ENCODE peak calls at places on chromosome 9, in five cellular contexts. P, K, A, Y and D are unnamed samples.

GRCh38 chr9:35690447-35691324 is 961 bp upstream of the TPM2 start:
- DNase-seq in P (peak; percentile 71), K (peak; percentile 91), A (peak; percentile 88), Y (peak; percentile 87), D (no peak)

GRCh38 chr9:89351584-89351983 is 33.3 kb downstream of the SECISBP2 start:
- DNase-seq in P (no peak), K (no peak), A (no peak), Y (no peak), D (no peak)

GRCh38 chr9:112629890-112630485 is 87.9 kb downstream of the INIP start:
- DNase-seq in P (no peak), K (no peak), A (peak; percentile 73), Y (no peak), D (no peak)

GRCh38 chr9:116154976-116155699 is 1.5 kb downstream of the PAPPA start:
- DNase-seq in P (no peak), K (peak; percentile 51), A (peak; percentile 56), Y (no peak), D (no peak)

GRCh38 chr9:127388037-127388855 is 8.7 kb upstream of the SLC2A8 start:
- DNase-seq in P (peak; percentile 58), K (peak; percentile 60), A (no peak), Y (no peak), D (peak; percentile 93)

GRCh38 chr9:113803811-113804589 is 72.1 kb upstream of the ZNF618 start:
- DNase-seq in P (no peak), K (no peak), A (no peak), Y (no peak), D (no peak)

GRCh38 chr9:127444283-127444920 is 6.8 kb downstream of the RPL12 start:
- DNase-seq in P (no peak), K (no peak), A (peak; percentile 63), Y (no peak), D (no peak)

GRCh38 chr9:69465473-69465872 is 140.5 kb downstream of the ENTREP1 start:
- DNase-seq in P (peak; percentile 13), K (peak; percentile 32), A (no peak), Y (no peak), D (no peak)

GRCh38 chr9:14993061-14993800 is 83.0 kb upstream of the FREM1 start:
- DNase-seq in P (peak; percentile 88), K (peak; percentile 89), A (peak; percentile 98), Y (peak; percentile 89), D (no peak)

GRCh38 chr9:73173526-73174411 is 22.1 kb downstream of the ANXA1 start:
- DNase-seq in P (no peak), K (no peak), A (no peak), Y (no peak), D (no peak)

GRCh38 chr9:68637020-68637419 is 68.0 kb upstream of the PIP5K1B start:
- DNase-seq in P (peak; percentile 2), K (no peak), A (no peak), Y (no peak), D (no peak)

GRCh38 chr9:88387035-88387732 is 1.1 kb upstream of the SPIN1 start:
- DNase-seq in P (peak; percentile 64), K (peak; percentile 26), A (no peak), Y (no peak), D (no peak)

GRCh38 chr9:137556069-137556838 is 4.6 kb downstream of the MRPL41 start:
- DNase-seq in P (no peak), K (no peak), A (no peak), Y (no peak), D (no peak)

GRCh38 chr9:94644543-94644942 is 5.2 kb upstream of the FBP1 start:
- DNase-seq in P (no peak), K (no peak), A (no peak), Y (no peak), D (no peak)

GRCh38 chr9:92882276-92882675 is 4.4 kb upstream of the ZNF484 start:
- DNase-seq in P (no peak), K (no peak), A (no peak), Y (no peak), D (no peak)

GRCh38 chr9:91273853-91274552 is 87.7 kb downstream of the AUH start:
- DNase-seq in P (no peak), K (no peak), A (no peak), Y (no peak), D (no peak)

GRCh38 chr9:33718987-33719386 is 76.4 kb upstream of the PRSS3 start:
- DNase-seq in P (peak; percentile 45), K (no peak), A (no peak), Y (no peak), D (no peak)

GRCh38 chr9:126095546-126096190 is 231.0 kb upstream of the MVB12B start:
- DNase-seq in P (no peak), K (no peak), A (no peak), Y (no peak), D (no peak)

GRCh38 chr9:111036946-111037743 is 1.1 kb downstream of the LPAR1 start:
- DNase-seq in P (no peak), K (no peak), A (no peak), Y (no peak), D (no peak)

GRCh38 chr9:127654619-127655018 is 42.5 kb downstream of the STXBP1 start:
- DNase-seq in P (no peak), K (no peak), A (no peak), Y (no peak), D (no peak)

GRCh38 chr9:75903785-75904360 is 13.4 kb downstream of the PCSK5 start:
- DNase-seq in P (no peak), K (peak; percentile 24), A (no peak), Y (no peak), D (no peak)

GRCh38 chr9:120755044-120755443 is 38.2 kb downstream of the FBXW2 start:
- DNase-seq in P (no peak), K (no peak), A (no peak), Y (no peak), D (no peak)

GRCh38 chr9:83708515-83709158 is 879 bp upstream of the UBQLN1 start:
- DNase-seq in P (peak; percentile 84), K (peak; percentile 62), A (peak; percentile 78), Y (peak; percentile 90), D (no peak)

GRCh38 chr9:101366038-101366756 is 18.6 kb downstream of the BAAT start:
- DNase-seq in P (no peak), K (no peak), A (no peak), Y (no peak), D (no peak)

GRCh38 chr9:23741304-23741800 is 84.7 kb downstream of the ELAVL2 start:
- DNase-seq in P (no peak), K (no peak), A (no peak), Y (no peak), D (no peak)

GRCh38 chr9:86519216-86519615 is 165.0 kb upstream of the TUT7 start:
- DNase-seq in P (no peak), K (no peak), A (no peak), Y (no peak), D (no peak)

GRCh38 chr9:120713257-120714087 is 798 bp downstream of the MEGF9 start:
- DNase-seq in P (peak; percentile 16), K (peak; percentile 39), A (peak; percentile 71), Y (no peak), D (no peak)

GRCh38 chr9:90099262-90099982 is 494.6 kb downstream of the GADD45G start:
- DNase-seq in P (peak; percentile 31), K (no peak), A (no peak), Y (no peak), D (no peak)

GRCh38 chr9:128296340-128297220 is 20.5 kb downstream of the SWI5 start:
- DNase-seq in P (no peak), K (no peak), A (no peak), Y (no peak), D (no peak)

GRCh38 chr9:129319938-129320481 is 141.9 kb upstream of the IER5L start:
- DNase-seq in P (no peak), K (peak; percentile 37), A (peak; percentile 46), Y (peak; percentile 55), D (no peak)

GRCh38 chr9:11946521-11946920 is 746.7 kb upstream of the TYRP1 start:
- DNase-seq in P (no peak), K (no peak), A (no peak), Y (no peak), D (no peak)

GRCh38 chr9:32524558-32525461 is 1.2 kb downstream of the RIGI start:
- DNase-seq in P (peak; percentile 83), K (no peak), A (peak; percentile 75), Y (no peak), D (no peak)

DNA sequence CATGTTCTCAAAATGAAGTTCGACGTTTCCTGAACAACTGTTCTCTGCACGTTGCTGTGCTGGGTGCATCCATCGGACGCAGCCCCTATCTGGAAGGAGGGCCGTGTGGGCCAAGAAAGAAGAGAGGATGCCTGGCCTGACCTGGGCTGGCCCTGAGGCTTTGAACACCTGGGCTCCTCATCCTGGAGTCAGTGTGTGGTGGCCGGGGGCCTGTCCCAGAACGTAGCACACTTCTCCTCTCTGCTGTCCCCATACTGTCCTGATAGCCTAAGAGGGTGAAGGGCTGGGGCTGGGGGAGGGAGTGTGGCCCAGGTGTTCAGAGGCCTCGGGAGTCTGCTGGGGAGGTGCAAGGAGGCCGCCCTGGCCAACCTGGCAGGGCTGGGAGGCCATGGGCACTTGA is 21.5 kb downstream of the COL5A1 start:
- DNase-seq in P (no peak), K (peak; percentile 17), A (no peak), Y (no peak), D (no peak)
- H3K4me3 ChIP-seq in P (no peak overlapping the region), K (no peak overlapping the region), A (no peak overlapping the region), Y (no peak overlapping the region), D (no peak overlapping the region)

GRCh38 chr9:107717608-107718314 is 228.2 kb upstream of the KLF4 start:
- DNase-seq in P (no peak), K (no peak), A (no peak), Y (no peak), D (no peak)
- H3K27ac ChIP-seq in P (no peak overlapping the region), K (no peak overlapping the region), A (no peak overlapping the region), Y (no peak overlapping the region), D (no peak overlapping the region)

GRCh38 chr9:109499061-109499630 is 1.0 kb upstream of the PTPN3 start:
- DNase-seq in P (no peak), K (no peak), A (no peak), Y (no peak), D (no peak)
- H3K4me3 ChIP-seq in P (no peak overlapping the region), K (no peak overlapping the region), A (peak overlapping the region; percentile 71), Y (peak overlapping the region; percentile 47), D (peak overlapping the region; percentile 35)

GRCh38 chr9:98971168-98971914 is 27.6 kb downstream of the COL15A1 start:
- DNase-seq in P (no peak), K (no peak), A (peak; percentile 68), Y (no peak), D (peak; percentile 51)

GRCh38 chr9:98968596-98969337 is 25.1 kb downstream of the COL15A1 start:
- DNase-seq in P (no peak), K (no peak), A (peak; percentile 35), Y (no peak), D (no peak)

GRCh38 chr9:98971915-98972223 is 28.2 kb downstream of the COL15A1 start:
- DNase-seq in P (no peak), K (no peak), A (no peak), Y (no peak), D (no peak)

GRCh38 chr9:98972641-98973545 is 29.2 kb downstream of the COL15A1 start:
- DNase-seq in P (no peak), K (no peak), A (peak; percentile 11), Y (no peak), D (no peak)

DNA sequence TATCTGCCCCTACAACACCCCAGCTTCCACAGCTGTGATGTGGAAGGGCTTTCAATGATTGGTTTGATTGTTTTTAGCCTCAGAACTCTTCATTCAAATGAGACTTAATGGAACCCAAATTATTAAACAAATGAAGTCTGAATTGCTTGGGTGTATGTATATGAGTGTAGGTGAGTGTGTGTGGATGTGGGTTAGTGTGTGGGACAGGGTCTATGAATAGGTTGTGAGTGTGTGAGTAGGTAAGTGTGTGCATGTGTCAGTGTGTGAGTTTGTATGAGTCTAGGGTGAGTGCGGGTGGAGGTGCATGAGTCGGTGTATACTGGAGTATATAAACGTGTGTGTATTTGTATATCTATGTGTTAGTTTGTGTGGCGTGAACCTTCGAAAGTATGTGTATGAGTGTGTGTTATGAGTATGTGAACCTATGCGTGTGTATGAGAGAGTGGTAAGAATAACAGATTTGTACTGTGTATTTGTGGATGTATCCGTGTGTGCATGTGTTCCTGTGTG is 26.9 kb downstream of the COL15A1 start:
- DNase-seq in P (no peak), K (no peak), A (no peak), Y (no peak), D (no peak)
- H3K27ac ChIP-seq in P (no peak overlapping the region), K (peak overlapping the region; percentile 34), A (no peak overlapping the region), Y (no peak overlapping the region), D (no peak overlapping the region)